ENCODE peak calls at places on chromosomes 16 and 17, in four cellular contexts. Y, K, O and E are unnamed samples.

GRCh38 chr16:25135239-25135878 is 23.8 kb downstream of the LCMT1 start:
- DNase-seq in Y (peak), K (peak), O (peak), E (peak)

GRCh38 chr17:29931253-29931932 is 1.4 kb upstream of the SSH2 start:
- DNase-seq in K (peak), O (peak), Y (peak), E (peak)

GRCh38 chr17:7842950-7843535 is 9.0 kb downstream of the KDM6B start:
- DNase-seq in K (peak), Y (peak), O (peak), E (peak)

GRCh38 chr17:79619636-79620206 is 8.9 kb upstream of the RBFOX3 start:
- DNase-seq in K (no peak), O (no peak), Y (no peak), E (no peak)

GRCh38 chr17:32452281-32452680 is 8.0 kb downstream of the PSMD11 start:
- DNase-seq in K (no peak), Y (no peak), O (no peak), E (no peak)

GRCh38 chr16:86077243-86077940 is 178.4 kb downstream of the IRF8 start:
- DNase-seq in K (no peak), O (no peak), Y (no peak), E (no peak)

GRCh38 chr17:16911141-16911937 is 60.6 kb downstream of the TNFRSF13B start:
- DNase-seq in O (no peak), K (no peak), Y (no peak), E (no peak)

GRCh38 chr17:16214190-16215001 is 938 bp downstream of the NCOR1 start:
- DNase-seq in O (no peak), K (peak), Y (no peak), E (no peak)

GRCh38 chr16:46836521-46837292 is 5.7 kb upstream of the C16orf87 start:
- DNase-seq in O (no peak), K (no peak), Y (no peak), E (no peak)

GRCh38 chr17:65785109-65785508 is 223.7 kb upstream of the AXIN2 start:
- DNase-seq in Y (peak), K (peak), O (peak), E (no peak)

GRCh38 chr17:78380370-78380769 is 1.9 kb downstream of the PGS1 start:
- DNase-seq in Y (no peak), K (no peak), O (no peak), E (no peak)

GRCh38 chr16:600781-601180 is 10.9 kb downstream of the RAB40C start:
- DNase-seq in K (no peak), O (no peak), Y (no peak), E (no peak)

GRCh38 chr17:3639981-3640596 is 3.5 kb downstream of the CTNS start:
- DNase-seq in Y (no peak), K (no peak), O (no peak), E (no peak)

GRCh38 chr16:2518823-2519710 is 1.1 kb upstream of the AMDHD2 start:
- DNase-seq in K (no peak), O (no peak), Y (no peak), E (no peak)

GRCh38 chr16:27237229-27238015 is 31.1 kb downstream of the NSMCE1 start:
- DNase-seq in Y (no peak), O (no peak), K (no peak), E (no peak)

GRCh38 chr17:67546578-67547527 is 169.8 kb downstream of the PITPNC1 start:
- DNase-seq in Y (peak), K (peak), O (peak), E (peak)